ENCODE peak calls at places on chromosomes 16 and 17, in four cellular contexts. One of them, this sample, is unnamed.

GRCh38 chr17:2347805-2348685 is 10.7 kb downstream of the SGSM2 start:
- DNase-seq in PC-9: peak
- DNase-seq in mammary epithelial cell: peak
- DNase-seq in ascending aorta: no peak
- DNase-seq in this sample: peak

GRCh38 chr16:88482630-88483391 is 29.7 kb downstream of the ZFPM1 start:
- DNase-seq in PC-9: no peak
- DNase-seq in mammary epithelial cell: no peak
- DNase-seq in ascending aorta: no peak
- DNase-seq in this sample: no peak

GRCh38 chr17:55265434-55266021 is 768 bp downstream of the HLF start:
- DNase-seq in PC-9: no peak
- DNase-seq in mammary epithelial cell: no peak
- DNase-seq in ascending aorta: no peak
- DNase-seq in this sample: no peak

GRCh38 chr17:32142857-32143524 is 689 bp downstream of the RHOT1 start:
- DNase-seq in PC-9: peak
- DNase-seq in mammary epithelial cell: peak
- DNase-seq in ascending aorta: no peak
- DNase-seq in this sample: peak

GRCh38 chr16:19694989-19695388 is 23.0 kb downstream of the KNOP1 start:
- DNase-seq in PC-9: no peak
- DNase-seq in mammary epithelial cell: no peak
- DNase-seq in ascending aorta: no peak
- DNase-seq in this sample: no peak

GRCh38 chr16:1224558-1224957 is 510 bp downstream of the TPSG1 start:
- DNase-seq in PC-9: no peak
- DNase-seq in mammary epithelial cell: no peak
- DNase-seq in ascending aorta: no peak
- DNase-seq in this sample: no peak

GRCh38 chr17:4440690-4441686 is 7.2 kb downstream of the SPNS3 start:
- DNase-seq in PC-9: no peak
- DNase-seq in mammary epithelial cell: no peak
- DNase-seq in ascending aorta: no peak
- DNase-seq in this sample: no peak

GRCh38 chr17:40554646-40555295 is 10.5 kb downstream of the CCR7 start:
- DNase-seq in PC-9: no peak
- DNase-seq in mammary epithelial cell: no peak
- DNase-seq in ascending aorta: no peak
- DNase-seq in this sample: no peak

GRCh38 chr16:56628486-56629035 is 3.0 kb downstream of the MT1E start:
- DNase-seq in PC-9: no peak
- DNase-seq in mammary epithelial cell: no peak
- DNase-seq in ascending aorta: no peak
- DNase-seq in this sample: no peak

GRCh38 chr17:60388742-60389141 is 3.2 kb downstream of the USP32 start:
- DNase-seq in PC-9: no peak
- DNase-seq in mammary epithelial cell: no peak
- DNase-seq in ascending aorta: no peak
- DNase-seq in this sample: no peak

GRCh38 chr16:60123387-60124023 is 1389.4 kb upstream of the GOT2 start:
- DNase-seq in PC-9: no peak
- DNase-seq in mammary epithelial cell: peak
- DNase-seq in ascending aorta: no peak
- DNase-seq in this sample: no peak

GRCh38 chr16:89670496-89671431 is 13.1 kb downstream of the SPATA33 start:
- DNase-seq in PC-9: no peak
- DNase-seq in mammary epithelial cell: peak
- DNase-seq in ascending aorta: no peak
- DNase-seq in this sample: no peak

GRCh38 chr17:14308965-14309879 is 8.3 kb downstream of the HS3ST3B1 start:
- DNase-seq in PC-9: no peak
- DNase-seq in mammary epithelial cell: peak
- DNase-seq in ascending aorta: peak
- DNase-seq in this sample: peak

GRCh38 chr16:5175263-5175662 is 77.7 kb upstream of the EEF2KMT start:
- DNase-seq in PC-9: no peak
- DNase-seq in mammary epithelial cell: no peak
- DNase-seq in ascending aorta: no peak
- DNase-seq in this sample: no peak

GRCh38 chr16:86931410-86931941 is 353.1 kb downstream of the FOXL1 start:
- DNase-seq in PC-9: no peak
- DNase-seq in mammary epithelial cell: peak
- DNase-seq in ascending aorta: no peak
- DNase-seq in this sample: peak

GRCh38 chr17:4161560-4162221 is 18.7 kb downstream of the CYB5D2 start:
- DNase-seq in PC-9: peak
- DNase-seq in mammary epithelial cell: no peak
- DNase-seq in ascending aorta: no peak
- DNase-seq in this sample: no peak

GRCh38 chr17:2171725-2172446 is 117.0 kb downstream of the HIC1 start:
- DNase-seq in PC-9: no peak
- DNase-seq in mammary epithelial cell: peak
- DNase-seq in ascending aorta: peak
- DNase-seq in this sample: peak

GRCh38 chr17:15091825-15092224 is 173.3 kb downstream of the PMP22 start:
- DNase-seq in PC-9: no peak
- DNase-seq in mammary epithelial cell: peak
- DNase-seq in ascending aorta: no peak
- DNase-seq in this sample: no peak

GRCh38 chr17:32516450-32516849 is 29.7 kb downstream of the CDK5R1 start:
- DNase-seq in PC-9: no peak
- DNase-seq in mammary epithelial cell: no peak
- DNase-seq in ascending aorta: no peak
- DNase-seq in this sample: no peak

GRCh38 chr17:66301864-66302741 is at the start of gene PRKCA:
- DNase-seq in PC-9: peak
- DNase-seq in mammary epithelial cell: peak
- DNase-seq in ascending aorta: no peak
- DNase-seq in this sample: no peak

GRCh38 chr17:62684179-62684578 is 56.7 kb downstream of the MRC2 start:
- DNase-seq in PC-9: no peak
- DNase-seq in mammary epithelial cell: no peak
- DNase-seq in ascending aorta: no peak
- DNase-seq in this sample: no peak

GRCh38 chr17:74798239-74798707 is 22.1 kb upstream of the NAT9 start:
- DNase-seq in PC-9: no peak
- DNase-seq in mammary epithelial cell: no peak
- DNase-seq in ascending aorta: no peak
- DNase-seq in this sample: no peak

GRCh38 chr16:10097273-10097672 is 85.0 kb downstream of the GRIN2A start:
- DNase-seq in PC-9: no peak
- DNase-seq in mammary epithelial cell: no peak
- DNase-seq in ascending aorta: no peak
- DNase-seq in this sample: no peak

GRCh38 chr16:2471653-2472487 is 773 bp downstream of the NTN3 start:
- DNase-seq in PC-9: no peak
- DNase-seq in mammary epithelial cell: no peak
- DNase-seq in ascending aorta: no peak
- DNase-seq in this sample: no peak
- H3K4me3 ChIP-seq in PC-9: no peak
- H3K4me3 ChIP-seq in mammary epithelial cell: no peak
- H3K4me3 ChIP-seq in ascending aorta: peak
- H3K4me3 ChIP-seq in this sample: peak

GRCh38 chr17:77410470-77410869 is 269.7 kb downstream of the SEC14L1 start:
- DNase-seq in PC-9: no peak
- DNase-seq in mammary epithelial cell: no peak
- DNase-seq in ascending aorta: no peak
- DNase-seq in this sample: no peak
- H3K27ac ChIP-seq in PC-9: no peak
- H3K27ac ChIP-seq in mammary epithelial cell: no peak
- H3K27ac ChIP-seq in ascending aorta: peak
- H3K27ac ChIP-seq in this sample: peak

GRCh38 chr17:76075364-76076099 is 951 bp downstream of the GALR2 start:
- DNase-seq in PC-9: no peak
- DNase-seq in mammary epithelial cell: peak
- DNase-seq in ascending aorta: no peak
- DNase-seq in this sample: no peak
- H3K4me3 ChIP-seq in PC-9: no peak
- H3K4me3 ChIP-seq in mammary epithelial cell: no peak
- H3K4me3 ChIP-seq in ascending aorta: peak
- H3K4me3 ChIP-seq in this sample: no peak

GRCh38 chr16:81485225-81485624 is 40.6 kb downstream of the CMIP start:
- DNase-seq in PC-9: no peak
- DNase-seq in mammary epithelial cell: no peak
- DNase-seq in ascending aorta: no peak
- DNase-seq in this sample: no peak

GRCh38 chr16:81483064-81483969 is 38.7 kb downstream of the CMIP start:
- DNase-seq in PC-9: no peak
- DNase-seq in mammary epithelial cell: no peak
- DNase-seq in ascending aorta: no peak
- DNase-seq in this sample: no peak

GRCh38 chr16:81483970-81484595 is 39.5 kb downstream of the CMIP start:
- DNase-seq in PC-9: peak
- DNase-seq in mammary epithelial cell: no peak
- DNase-seq in ascending aorta: no peak
- DNase-seq in this sample: no peak

GRCh38 chr16:81480856-81481821 is 36.5 kb downstream of the CMIP start:
- DNase-seq in PC-9: no peak
- DNase-seq in mammary epithelial cell: no peak
- DNase-seq in ascending aorta: peak
- DNase-seq in this sample: no peak

DNA sequence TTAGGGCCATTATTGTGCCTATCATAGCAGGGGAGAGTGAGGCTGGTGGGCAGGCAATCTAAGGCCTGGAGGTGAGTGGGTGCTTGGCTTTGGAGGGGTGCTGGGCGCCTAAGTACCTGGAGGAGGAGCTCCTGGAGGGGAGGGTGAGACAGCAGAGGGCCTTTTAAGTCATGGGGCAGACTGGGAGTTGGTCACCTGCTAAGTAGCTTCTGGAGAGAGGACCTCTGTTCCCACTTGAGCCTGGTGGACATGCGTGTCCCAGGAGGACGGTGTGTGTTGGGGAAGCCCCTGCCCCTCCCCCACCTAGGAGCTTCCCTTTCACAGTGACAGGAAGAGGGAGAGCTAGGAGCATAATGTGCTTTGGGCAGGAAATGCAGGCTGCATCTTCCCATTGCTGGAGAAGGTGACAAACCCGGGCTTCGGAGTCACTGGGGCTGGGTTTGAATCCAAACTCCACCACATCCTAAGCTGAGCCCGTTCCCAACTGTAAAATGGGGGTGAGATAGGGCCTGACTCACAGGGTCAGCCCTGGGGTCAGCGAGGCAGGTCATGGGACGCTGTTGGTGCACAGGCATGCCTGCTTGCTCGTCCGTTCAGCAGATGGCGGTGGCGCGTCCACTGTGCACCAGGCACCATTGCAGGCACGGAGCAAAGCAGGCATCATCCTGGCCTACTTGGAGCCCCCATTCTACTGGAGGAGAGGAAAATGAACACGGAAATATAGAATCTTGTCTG is 37.9 kb downstream of the CMIP start:
- DNase-seq in PC-9: no peak
- DNase-seq in mammary epithelial cell: no peak
- DNase-seq in ascending aorta: no peak
- DNase-seq in this sample: no peak
- H3K27ac ChIP-seq in PC-9: no peak
- H3K27ac ChIP-seq in mammary epithelial cell: no peak
- H3K27ac ChIP-seq in ascending aorta: peak
- H3K27ac ChIP-seq in this sample: no peak

DNA sequence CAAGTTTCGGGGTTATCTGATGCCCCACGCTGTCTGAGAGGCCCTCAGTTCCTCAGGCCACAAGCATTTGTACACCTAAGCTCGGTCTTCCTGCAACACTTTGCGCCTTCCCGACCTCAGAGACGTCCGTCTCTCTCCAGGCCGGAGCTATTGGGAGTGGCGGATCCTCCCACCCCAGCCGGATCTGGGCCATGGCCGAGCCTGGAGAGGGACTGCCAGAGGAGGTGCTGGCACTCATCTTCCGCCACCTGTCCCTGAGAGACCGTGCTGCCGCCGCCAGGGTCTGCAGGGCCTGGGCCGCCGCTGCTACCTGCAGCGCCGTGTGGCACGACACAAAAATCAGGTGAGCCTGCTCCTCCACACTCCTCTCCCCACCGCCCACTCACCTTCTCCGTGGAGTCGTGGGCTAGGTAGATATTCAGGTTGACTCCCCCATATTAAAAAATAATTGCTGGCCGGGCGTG is 1.9 kb downstream of the FBXL8 start:
- DNase-seq in PC-9: no peak
- DNase-seq in mammary epithelial cell: no peak
- DNase-seq in ascending aorta: no peak
- DNase-seq in this sample: no peak
- H3K4me3 ChIP-seq in PC-9: peak
- H3K4me3 ChIP-seq in mammary epithelial cell: no peak
- H3K4me3 ChIP-seq in ascending aorta: peak
- H3K4me3 ChIP-seq in this sample: peak

GRCh38 chr16:84774810-84775209 is 45.0 kb upstream of the CRISPLD2 start:
- DNase-seq in PC-9: no peak
- DNase-seq in mammary epithelial cell: peak
- DNase-seq in ascending aorta: no peak
- DNase-seq in this sample: peak
- H3K27ac ChIP-seq in PC-9: no peak
- H3K27ac ChIP-seq in mammary epithelial cell: no peak
- H3K27ac ChIP-seq in ascending aorta: no peak
- H3K27ac ChIP-seq in this sample: peak

GRCh38 chr17:64130559-64131001 is 636 bp upstream of the ERN1 start:
- DNase-seq in PC-9: no peak
- DNase-seq in mammary epithelial cell: peak
- DNase-seq in ascending aorta: peak
- DNase-seq in this sample: no peak
- H3K4me3 ChIP-seq in PC-9: peak
- H3K4me3 ChIP-seq in mammary epithelial cell: peak
- H3K4me3 ChIP-seq in ascending aorta: peak
- H3K4me3 ChIP-seq in this sample: peak